ENCODE peak calls at places on chromosomes 3 and 15, in five cellular contexts. X, W, M, O and C are unnamed samples.

GRCh38 chr3:129312671-129313414 is 34.2 kb downstream of the HMCES start:
- DNase-seq in W (no peak), O (no peak), M (peak), X (no peak), C (no peak)

GRCh38 chr15:56737791-56738190 is 4.5 kb upstream of the ZNF280D start:
- DNase-seq in W (no peak), M (no peak), X (no peak), O (no peak), C (no peak)

GRCh38 chr3:124217542-124217941 is 225.6 kb upstream of the ROPN1 start:
- DNase-seq in X (peak), O (peak), M (no peak), W (peak), C (no peak)

GRCh38 chr15:66742286-66742685 is 40.2 kb downstream of the SMAD6 start:
- DNase-seq in W (no peak), M (no peak), O (no peak), X (no peak), C (no peak)

GRCh38 chr3:18153571-18154173 is 271.5 kb downstream of the SATB1 start:
- DNase-seq in X (no peak), O (peak), W (peak), M (no peak), C (no peak)

GRCh38 chr15:49692514-49693090 is 71.8 kb downstream of the DTWD1 start:
- DNase-seq in M (no peak), O (no peak), W (no peak), X (no peak), C (no peak)

GRCh38 chr3:84292113-84292512 is 666.7 kb upstream of the CADM2 start:
- DNase-seq in M (no peak), X (no peak), W (no peak), O (no peak), C (no peak)

GRCh38 chr3:165883866-165884478 is 46.7 kb upstream of the BCHE start:
- DNase-seq in O (no peak), X (no peak), W (peak), M (peak), C (no peak)

GRCh38 chr15:58306591-58307312 is 125.0 kb upstream of the LIPC start:
- DNase-seq in M (no peak), W (peak), X (no peak), O (no peak), C (no peak)

GRCh38 chr3:107315136-107315535 is 62.1 kb upstream of the CCDC54 start:
- DNase-seq in O (peak), M (no peak), X (no peak), W (peak), C (no peak)

GRCh38 chr3:31581660-31582059 is 48.9 kb downstream of the STT3B start:
- DNase-seq in O (no peak), W (no peak), X (no peak), M (no peak), C (no peak)

GRCh38 chr15:100844167-100844566 is 35.5 kb upstream of the ALDH1A3 start:
- DNase-seq in W (no peak), X (no peak), O (no peak), M (no peak), C (no peak)

GRCh38 chr3:46566040-46566631 is at the start of gene LRRC2:
- DNase-seq in M (no peak), O (peak), X (no peak), W (no peak), C (no peak)

GRCh38 chr15:59656935-59657634 is at the start of gene GTF2A2:
- DNase-seq in W (peak), M (peak), O (peak), X (peak), C (peak)

GRCh38 chr15:69400850-69401249 is 13.3 kb upstream of the KIF23 start:
- DNase-seq in O (no peak), X (no peak), W (no peak), M (no peak), C (no peak)

GRCh38 chr3:58585994-58586393 is 8.8 kb upstream of the FAM107A start:
- DNase-seq in W (peak), O (no peak), X (peak), M (no peak), C (no peak)

GRCh38 chr3:12195231-12195630 is 36.5 kb upstream of the TIMP4 start:
- DNase-seq in X (no peak), W (no peak), O (no peak), M (no peak), C (no peak)

GRCh38 chr3:23540600-23540999 is 265.2 kb upstream of the UBE2E1 start:
- DNase-seq in M (no peak), W (no peak), X (no peak), O (no peak), C (no peak)

GRCh38 chr15:62644874-62645755 is 397.4 kb upstream of the TPM1 start:
- DNase-seq in M (no peak), X (no peak), O (no peak), W (no peak), C (no peak)

GRCh38 chr15:91965501-91966180 is 112.1 kb downstream of the SLCO3A1 start:
- DNase-seq in M (no peak), O (peak), X (no peak), W (peak), C (no peak)

GRCh38 chr15:68650901-68651709 is 72.3 kb downstream of the CORO2B start:
- DNase-seq in O (no peak), W (peak), M (no peak), X (peak), C (peak)

GRCh38 chr3:123997543-123997942 is 5.6 kb upstream of the ROPN1 start:
- DNase-seq in O (no peak), M (no peak), W (no peak), X (no peak), C (no peak)

GRCh38 chr3:179666030-179666429 is 13.2 kb downstream of the USP13 start:
- DNase-seq in X (no peak), M (no peak), O (no peak), W (no peak), C (no peak)

GRCh38 chr15:94670436-94671034 is 439.2 kb downstream of the MCTP2 start:
- DNase-seq in X (peak), M (peak), O (peak), W (peak), C (no peak)